ENCODE peak calls at places on chromosomes 12 and 14, in five cellular contexts. N is HepG2, G is K562, I is upper lobe of left lung, L is GM12878. S is an unnamed sample.
A peak's percentile ranks its signal among the peaks of the same experiment; 100 is the strongest.

GRCh38 chr14:23414906-23415820 is 7.1 kb upstream of the MYH6 start:
- ATAC-seq in N (no peak), G (no peak), I (no peak), L (no peak), S (no peak)

GRCh38 chr12:115030017-115030416 is 346.0 kb upstream of the TBX3 start:
- ATAC-seq in N (no peak), G (no peak), I (no peak), L (no peak), S (no peak)

GRCh38 chr12:31224768-31225448 is 101.0 kb downstream of the SINHCAF start:
- ATAC-seq in N (no peak), G (no peak), I (no peak), L (no peak), S (no peak)

GRCh38 chr14:51544426-51544825 is 107.3 kb upstream of the FRMD6 start:
- ATAC-seq in N (no peak), G (no peak), I (no peak), L (no peak), S (no peak)

GRCh38 chr12:52213541-52214420 is 19.3 kb upstream of the KRT7 start:
- ATAC-seq in N (peak; percentile 95), G (peak; percentile 95), I (peak; percentile 87), L (peak; percentile 94), S (peak; percentile 77)

GRCh38 chr12:6960291-6961277 is 9.4 kb downstream of the PTPN6 start:
- ATAC-seq in N (no peak), G (peak; percentile 50), I (no peak), L (peak; percentile 34), S (no peak)

GRCh38 chr12:105740970-105741725 is 397.6 kb downstream of the NUAK1 start:
- ATAC-seq in N (no peak), G (no peak), I (no peak), L (no peak), S (no peak)

GRCh38 chr14:23364164-23364571 is 804 bp downstream of the EFS start:
- ATAC-seq in N (no peak), G (peak; percentile 30), I (peak; percentile 41), L (no peak), S (peak; percentile 12)

GRCh38 chr14:77052281-77053044 is 24.0 kb upstream of the IRF2BPL start:
- ATAC-seq in N (peak; percentile 52), G (no peak), I (peak; percentile 28), L (peak; percentile 38), S (no peak)

GRCh38 chr12:16008442-16008841 is 97.3 kb downstream of the DERA start:
- ATAC-seq in N (peak; percentile 70), G (peak; percentile 54), I (no peak), L (no peak), S (no peak)

GRCh38 chr14:100279563-100279962 is 26.7 kb downstream of the SLC25A29 start:
- ATAC-seq in N (peak; percentile 27), G (no peak), I (no peak), L (no peak), S (no peak)

GRCh38 chr12:116436561-116437249 is 122.5 kb upstream of the MAP1LC3B2 start:
- ATAC-seq in N (peak; percentile 90), G (no peak), I (no peak), L (no peak), S (no peak)

GRCh38 chr12:57579677-57580465 is 11.1 kb upstream of the PIP4K2C start:
- ATAC-seq in N (peak; percentile 74), G (no peak), I (no peak), L (no peak), S (no peak)

GRCh38 chr14:54787263-54787662 is 115.4 kb downstream of the GCH1 start:
- ATAC-seq in N (no peak), G (no peak), I (peak; percentile 3), L (no peak), S (no peak)

GRCh38 chr14:99201351-99202073 is 70.5 kb downstream of the BCL11B start:
- ATAC-seq in N (no peak), G (no peak), I (no peak), L (no peak), S (no peak)

GRCh38 chr14:72543325-72543724 is 350.6 kb downstream of the DPF3 start:
- ATAC-seq in N (no peak), G (no peak), I (no peak), L (no peak), S (no peak)

GRCh38 chr12:92493816-92494215 is 209.0 kb upstream of the PLEKHG7 start:
- ATAC-seq in N (no peak), G (no peak), I (no peak), L (peak; percentile 57), S (no peak)

GRCh38 chr12:116376354-116377193 is 99.1 kb upstream of the MED13L start:
- ATAC-seq in N (no peak), G (no peak), I (no peak), L (no peak), S (peak; percentile 29)

GRCh38 chr12:89384050-89384749 is 31.9 kb upstream of the DUSP6 start:
- ATAC-seq in N (peak; percentile 57), G (no peak), I (peak; percentile 87), L (no peak), S (peak; percentile 86)

GRCh38 chr14:29144598-29144997 is 378.0 kb downstream of the FOXG1 start:
- ATAC-seq in N (no peak), G (no peak), I (peak; percentile 67), L (no peak), S (no peak)

GRCh38 chr12:108180255-108181094 is 51.4 kb downstream of the WSCD2 start:
- ATAC-seq in N (no peak), G (no peak), I (no peak), L (peak; percentile 95), S (no peak)

GRCh38 chr12:42281281-42281680 is 43.2 kb upstream of the YAF2 start:
- ATAC-seq in N (no peak), G (no peak), I (no peak), L (no peak), S (no peak)

GRCh38 chr12:12562016-12562483 is 613 bp downstream of the DUSP16 start:
- ATAC-seq in N (peak; percentile 7), G (peak; percentile 2), I (peak; percentile 9), L (no peak), S (no peak)

GRCh38 chr12:94848966-94849365 is 154.5 kb downstream of the NDUFA12 start:
- ATAC-seq in N (no peak), G (no peak), I (no peak), L (no peak), S (no peak)

GRCh38 chr12:21631367-21631766 is 26.3 kb downstream of the LDHB start:
- ATAC-seq in N (no peak), G (no peak), I (no peak), L (peak; percentile 74), S (no peak)

GRCh38 chr12:51717325-51717925 is 126.4 kb downstream of the SCN8A start:
- ATAC-seq in N (no peak), G (no peak), I (no peak), L (no peak), S (no peak)

GRCh38 chr12:108846320-108846719 is 11.1 kb downstream of the SSH1 start:
- ATAC-seq in N (no peak), G (no peak), I (peak; percentile 36), L (no peak), S (peak; percentile 22)

GRCh38 chr14:26820578-26820977 is 222.7 kb upstream of the NOVA1 start:
- ATAC-seq in N (no peak), G (no peak), I (no peak), L (no peak), S (no peak)

GRCh38 chr12:52699960-52700359 is 3.4 kb downstream of the KRT77 start:
- ATAC-seq in N (peak; percentile 58), G (no peak), I (no peak), L (no peak), S (no peak)

GRCh38 chr14:51331651-51332367 is 91.8 kb downstream of the TMX1 start:
- ATAC-seq in N (no peak), G (no peak), I (no peak), L (peak; percentile 23), S (no peak)

GRCh38 chr14:102571043-102571442 is 21.4 kb upstream of the RCOR1 start:
- ATAC-seq in N (no peak), G (peak; percentile 18), I (no peak), L (no peak), S (no peak)

GRCh38 chr14:105135700-105136395 is 32.7 kb downstream of the JAG2 start:
- ATAC-seq in N (no peak), G (no peak), I (no peak), L (no peak), S (no peak)

GRCh38 chr12:1877169-1877878 is 41.1 kb downstream of the CACNA2D4 start:
- ATAC-seq in N (peak; percentile 61), G (no peak), I (no peak), L (no peak), S (no peak)

GRCh38 chr12:48815281-48816110 is 2.8 kb upstream of the CACNB3 start:
- ATAC-seq in N (peak; percentile 65), G (peak; percentile 84), I (peak; percentile 86), L (peak; percentile 51), S (peak; percentile 81)
- TF ChIP-seq EP300 in N (no peak), G (no peak), I (no peak), L (no peak), S (no peak)

DNA sequence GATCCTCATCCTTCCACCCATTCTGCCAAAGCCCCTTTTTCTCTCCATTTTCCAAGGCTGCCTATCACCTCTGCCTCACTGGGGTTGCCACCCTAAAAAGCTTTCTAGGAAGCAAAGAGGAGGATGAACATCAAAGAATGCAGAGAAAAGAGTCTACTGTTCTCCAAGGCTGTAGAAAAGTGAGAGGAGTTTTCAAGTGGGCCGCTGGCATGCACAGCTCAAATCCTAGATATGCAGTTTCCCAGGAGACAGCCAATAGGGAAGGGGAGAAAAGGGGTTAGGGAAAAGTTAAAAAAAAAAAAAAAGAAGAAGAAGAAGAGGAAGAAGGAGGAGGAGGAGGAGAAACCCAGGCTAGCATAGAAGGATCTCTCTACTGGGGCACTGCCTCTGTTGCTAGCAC is 650 bp downstream of the BATF start:
- ATAC-seq in N (no peak), G (no peak), I (no peak), L (no peak), S (no peak)
- H3K4me3 ChIP-seq in N (no peak overlapping the region), G (no peak overlapping the region), I (peak overlapping the region; percentile 45), L (peak overlapping the region; percentile 95), S (peak overlapping the region; percentile 32)

DNA sequence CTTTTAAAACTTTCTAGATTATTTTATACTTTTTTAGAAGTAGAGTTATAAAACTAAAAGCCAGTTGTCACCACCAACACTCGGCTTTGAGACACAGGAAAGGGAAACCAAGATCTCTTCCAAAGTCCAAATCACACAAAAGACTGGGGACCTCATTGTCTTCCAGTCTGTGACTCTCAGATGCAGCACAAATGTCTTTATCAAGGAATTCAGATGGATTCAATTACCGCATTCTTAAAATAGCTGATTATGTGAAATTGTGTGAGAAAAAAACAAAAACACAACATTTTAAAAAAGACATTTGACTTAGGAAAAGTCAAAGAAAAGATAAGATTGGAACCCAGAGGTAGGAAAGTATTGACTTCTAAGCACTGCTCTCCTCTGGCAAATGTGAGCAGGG is 3.5 kb upstream of the SIX6 start:
- ATAC-seq in N (no peak), G (no peak), I (no peak), L (no peak), S (no peak)
- H3K27me3 ChIP-seq in N (no peaks in the 10 kb centered on the region), G (peaks cover 19% of the 10 kb centered on the region), I (no peaks in the 10 kb centered on the region), L (peaks cover 15% of the 10 kb centered on the region), S (peaks cover 99% of the 10 kb centered on the region)

GRCh38 chr14:60164404-60164716 is 838 bp downstream of the DHRS7 start:
- ATAC-seq in N (peak; percentile 15), G (no peak), I (no peak), L (peak; percentile 5), S (no peak)
- TF ChIP-seq EP300 in N (no peak), G (no peak), I (no peak), L (no peak), S (no peak)

S was measured in gastroesophageal sphincter.